ENCODE peak calls at places on chromosomes 4 and X, in ten cellular contexts. F, V, M, A, H, U, Y, C, E and I are unnamed samples. For H3K4me1, the result is how much of the 10 kb centered on the place peaks cover.

GRCh38 chr4:151012836-151013235 is 2.2 kb downstream of the LRBA start:
- DNase-seq in C (no peak), A (no peak), Y (peak), H (peak), E (peak), F (no peak), V (no peak), M (no peak), U (no peak), I (no peak)

GRCh38 chrX:46758163-46758955 is 559 bp downstream of the SLC9A7 start:
- DNase-seq in V (no peak), E (no peak), U (no peak), A (no peak), M (no peak), Y (peak), H (no peak), C (no peak), F (no peak), I (no peak)

GRCh38 chr4:142858965-142859364 is 12.9 kb upstream of the INPP4B start:
- DNase-seq in H (no peak), V (no peak), U (no peak), M (no peak), F (no peak), Y (no peak), E (no peak), C (no peak), A (no peak), I (no peak)

GRCh38 chr4:39970559-39971270 is 7.0 kb downstream of the PDS5A start:
- DNase-seq in U (no peak), M (no peak), E (peak), C (peak), F (no peak), Y (no peak), A (no peak), V (no peak), H (no peak), I (no peak)

GRCh38 chrX:103608305-103608963 is 671 bp downstream of the TCEAL3 start:
- DNase-seq in F (peak), E (no peak), M (no peak), V (peak), A (no peak), C (no peak), Y (no peak), H (no peak), U (no peak), I (no peak)

GRCh38 chr4:126757219-126757618 is 875.5 kb upstream of the INTU start:
- DNase-seq in V (no peak), C (no peak), U (no peak), E (no peak), H (no peak), M (no peak), Y (no peak), F (no peak), A (no peak), I (no peak)

GRCh38 chr4:113469926-113470325 is 291.6 kb downstream of the CAMK2D start:
- DNase-seq in A (no peak), F (no peak), U (no peak), Y (no peak), M (no peak), H (no peak), V (no peak), C (peak), E (no peak), I (no peak)

GRCh38 chrX:43949669-43950068 is 23.5 kb downstream of the NDP start:
- DNase-seq in M (peak), A (peak), C (peak), F (peak), V (no peak), Y (peak), E (peak), U (no peak), H (no peak), I (no peak)

GRCh38 chr4:2178986-2179385 is 62.9 kb downstream of the HAUS3 start:
- DNase-seq in C (no peak), V (no peak), H (no peak), Y (no peak), U (no peak), M (no peak), A (no peak), F (no peak), E (no peak), I (no peak)

GRCh38 chr4:184824081-184824775 is 1.5 kb downstream of the ACSL1 start:
- DNase-seq in E (no peak), Y (no peak), A (no peak), C (no peak), V (no peak), H (no peak), F (no peak), U (no peak), M (no peak), I (no peak)

GRCh38 chrX:151151668-151152267 is 24.6 kb upstream of the GPR50 start:
- DNase-seq in A (peak), Y (peak), F (no peak), H (no peak), V (no peak), C (peak), E (peak), M (peak), U (peak), I (no peak)

GRCh38 chr4:138113819-138114415 is 128.2 kb downstream of the SLC7A11 start:
- DNase-seq in C (peak), M (no peak), Y (no peak), E (no peak), A (no peak), U (no peak), F (no peak), V (no peak), H (no peak), I (no peak)

DNA sequence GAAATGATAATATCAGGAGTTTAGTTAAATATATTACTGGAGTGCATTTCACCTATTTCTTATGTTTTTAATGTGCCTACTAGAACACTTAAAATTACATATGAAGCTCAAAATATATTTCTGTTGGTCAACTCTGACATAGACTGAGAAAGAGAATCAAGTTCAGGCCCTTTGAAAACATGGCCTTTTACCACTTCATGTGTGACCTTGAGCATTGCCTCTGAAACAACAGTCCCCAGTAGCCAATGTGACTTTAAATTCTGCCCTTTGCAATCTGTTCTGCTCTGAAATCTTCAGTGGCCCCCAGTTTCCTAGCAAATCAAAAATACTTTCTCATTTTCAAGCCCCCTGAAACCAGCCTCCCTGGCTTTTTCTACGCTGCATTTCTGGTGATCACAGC is 50.1 kb upstream of the TBC1D14 start:
- DNase-seq in H (no peak), E (no peak), A (no peak), V (no peak), F (no peak), Y (no peak), M (no peak), C (peak), U (no peak), I (no peak)
- H3K4me1 ChIP-seq in H (under half), E (under half), A (under half), V (under half), F (under half), Y (under half), M (half or more), C (under half), U (under half), I (under half)

GRCh38 chr4:186104895-186105720 is 604 bp downstream of the FAM149A start:
- DNase-seq in E (no peak), H (peak), A (no peak), Y (peak), V (peak), F (no peak), C (no peak), M (no peak), U (no peak), I (no peak)

GRCh38 chr4:186102931-186103330 is 1.6 kb upstream of the FAM149A start:
- DNase-seq in E (no peak), F (no peak), U (no peak), H (no peak), A (no peak), M (no peak), C (no peak), Y (no peak), V (no peak), I (no peak)

GRCh38 chr4:186105721-186106335 is 1.3 kb downstream of the FAM149A start:
- DNase-seq in C (no peak), V (no peak), U (no peak), F (no peak), A (no peak), H (no peak), Y (peak), E (no peak), M (no peak), I (no peak)

GRCh38 chr4:186108391-186108790 is 3.9 kb downstream of the FAM149A start:
- DNase-seq in V (no peak), Y (no peak), U (no peak), A (no peak), F (no peak), H (no peak), C (no peak), M (no peak), E (no peak), I (no peak)

GRCh38 chr4:186104114-186104894 is at the start of gene FAM149A:
- DNase-seq in C (no peak), M (no peak), A (peak), H (peak), F (no peak), Y (peak), V (peak), E (peak), U (no peak), I (no peak)
- TF ChIP-seq POLR2A in C (no peak), M (no peak), A (no peak), H (no peak), F (no peak), Y (peak), V (no peak), E (no peak), U (no peak), I (no peak)

DNA sequence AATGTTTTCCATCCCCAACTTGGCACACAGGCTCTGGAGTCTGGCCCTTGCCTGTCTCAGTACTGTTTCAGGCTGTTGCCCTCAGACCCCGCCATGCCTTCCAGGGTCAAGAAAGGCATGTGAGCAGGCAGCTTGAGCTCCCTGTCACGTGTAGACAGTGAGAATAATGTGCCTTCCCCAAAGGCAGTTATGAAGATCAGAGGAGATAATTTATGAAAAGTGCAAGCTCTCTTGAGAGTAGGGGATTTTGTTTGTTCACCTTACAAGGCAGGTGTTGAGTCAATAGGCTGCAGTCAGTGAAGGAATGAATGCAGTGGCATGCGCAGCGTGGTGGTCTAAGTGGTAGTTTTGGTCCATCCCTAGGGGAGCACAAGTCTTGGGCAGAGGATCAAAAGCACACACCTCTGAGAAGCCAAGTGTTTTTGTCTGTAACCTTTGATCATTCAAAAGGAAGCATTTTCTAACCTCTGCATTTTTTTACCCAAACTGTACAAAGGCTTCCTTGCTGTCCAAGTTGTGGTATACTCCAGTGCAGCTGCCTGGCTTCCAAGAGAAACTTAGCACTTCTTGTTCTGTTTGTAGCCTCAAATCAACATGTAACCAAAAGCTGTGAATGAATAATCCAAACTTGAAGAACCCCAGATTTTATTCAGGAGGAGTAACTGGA is 14.4 kb downstream of the HADH start:
- DNase-seq in V (no peak), H (no peak), E (no peak), Y (no peak), A (no peak), U (no peak), M (no peak), C (no peak), F (no peak), I (no peak)
- H3K4me1 ChIP-seq in V (under half), H (under half), E (under half), Y (under half), A (under half), U (under half), M (under half), C (under half), F (under half), I (under half)

DNA sequence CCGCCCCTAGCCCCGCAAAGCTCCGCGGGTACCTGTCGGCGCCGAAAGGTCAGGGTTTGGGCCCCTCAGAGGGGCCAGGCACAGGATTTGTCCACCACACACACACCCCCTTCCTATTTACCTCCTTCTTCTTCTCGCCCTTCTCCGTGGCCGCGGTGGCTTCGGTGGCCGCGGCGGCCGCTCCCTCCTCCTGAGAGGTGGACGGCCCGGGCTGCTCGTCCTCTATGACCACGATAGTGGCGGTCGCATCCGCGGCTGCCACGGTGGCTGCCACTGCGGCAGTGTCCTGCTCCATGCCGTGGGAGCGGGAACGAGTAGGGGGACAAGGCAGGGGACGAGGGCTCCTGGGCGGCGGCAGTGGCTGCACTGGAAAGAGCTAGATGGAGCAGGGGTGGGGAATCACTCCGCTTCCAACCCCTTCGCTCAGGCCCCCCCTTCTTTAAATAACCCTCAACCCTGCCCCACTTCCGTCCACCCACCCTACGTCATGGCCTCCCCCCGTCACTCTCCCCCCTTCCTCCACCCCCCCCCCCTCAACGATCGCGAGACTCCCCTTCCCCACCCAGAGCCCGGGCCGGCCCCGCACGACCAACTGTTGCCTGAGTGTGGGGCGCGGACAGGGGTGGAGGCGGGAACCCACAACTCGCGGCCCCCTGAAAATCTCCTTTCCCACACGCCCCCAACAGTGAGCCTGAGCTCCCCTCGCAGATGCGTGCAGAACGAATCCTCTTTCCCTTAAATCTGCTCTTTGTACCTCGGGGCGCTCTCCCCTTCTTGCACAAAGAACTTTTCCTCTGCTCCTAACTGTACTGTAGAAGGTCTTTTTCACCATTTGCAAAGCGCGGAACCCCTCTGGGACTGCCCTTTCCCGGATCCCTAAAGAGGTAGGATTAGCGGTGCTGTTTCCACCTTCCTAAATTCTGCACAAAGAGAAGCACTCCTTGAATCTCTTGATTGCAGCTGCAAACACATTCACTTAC is at the start of gene SMARCA1:
- DNase-seq in Y (peak), V (peak), A (peak), C (peak), F (peak), E (peak), M (peak), H (peak), U (peak), I (no peak)
- TF ChIP-seq POLR2A in Y (no peak), V (no peak), A (peak), C (peak), F (no peak), E (no peak), M (no peak), H (no peak), U (no peak), I (no peak)

GRCh38 chr4:37440519-37440900 is 196.0 kb downstream of the NWD2 start:
- DNase-seq in E (no peak), C (no peak), U (no peak), H (no peak), M (no peak), Y (no peak), A (no peak), V (no peak), F (no peak), I (no peak)
- H3K4me1 ChIP-seq in E (under half), C (under half), U (under half), H (under half), M (under half), Y (under half), A (under half), V (under half), F (under half), I (under half)